ENCODE peak calls at places on chromosomes 7 and 10, in seven cellular contexts. Y, M, Q, Z, I, B and A are unnamed samples.

GRCh38 chr7:102320601-102321350 is 34.1 kb downstream of the SH2B2 start:
- DNase-seq in M (no peak), Q (no peak), Z (no peak), B (no peak), Y (no peak), I (no peak), A (no peak)

GRCh38 chr10:124493191-124493936 is 31.7 kb downstream of the LHPP start:
- DNase-seq in Y (no peak), B (no peak), Q (no peak), I (no peak), Z (no peak), M (no peak), A (no peak)

GRCh38 chr7:94700926-94701554 is 45.1 kb upstream of the SGCE start:
- DNase-seq in B (no peak), Q (no peak), Y (no peak), M (no peak), I (no peak), Z (no peak), A (no peak)

GRCh38 chr7:44772440-44772839 is 23.8 kb downstream of the ZMIZ2 start:
- DNase-seq in M (no peak), I (no peak), Y (no peak), Q (no peak), Z (no peak), B (no peak), A (no peak)

GRCh38 chr7:18521236-18521589 is 25.7 kb downstream of the HDAC9 start:
- DNase-seq in M (no peak), Z (no peak), Q (no peak), B (no peak), I (no peak), Y (no peak), A (no peak)

GRCh38 chr10:607545-608196 is 81.8 kb downstream of the DIP2C start:
- DNase-seq in Z (no peak), M (no peak), B (peak), Q (no peak), I (no peak), Y (no peak), A (no peak)

GRCh38 chr7:114229251-114229650 is 185.4 kb upstream of the FOXP2 start:
- DNase-seq in Y (no peak), I (no peak), Q (no peak), B (no peak), Z (no peak), M (no peak), A (no peak)

GRCh38 chr10:72243822-72244437 is 27.9 kb upstream of the ASCC1 start:
- DNase-seq in M (peak), Y (peak), B (peak), Q (peak), I (peak), Z (peak), A (peak)

GRCh38 chr10:57094965-57095364 is 733.9 kb upstream of the ZWINT start:
- DNase-seq in Q (no peak), Y (no peak), Z (no peak), M (no peak), I (no peak), B (no peak), A (no peak)

GRCh38 chr10:89516149-89516832 is 19.1 kb downstream of the SLC16A12 start:
- DNase-seq in Z (no peak), Q (peak), I (no peak), B (peak), M (peak), Y (no peak), A (peak)

GRCh38 chr10:116690356-116691078 is 51.8 kb downstream of the HSPA12A start:
- DNase-seq in Z (no peak), Y (no peak), I (no peak), B (peak), Q (peak), M (no peak), A (peak)

GRCh38 chr7:92782236-92782635 is 54.1 kb downstream of the CDK6 start:
- DNase-seq in Q (no peak), Y (no peak), I (no peak), B (no peak), M (no peak), Z (no peak), A (no peak)

GRCh38 chr7:92784935-92785334 is 51.4 kb downstream of the CDK6 start:
- DNase-seq in Z (no peak), Q (no peak), M (no peak), I (no peak), B (no peak), Y (no peak), A (no peak)

GRCh38 chr7:92781117-92781720 is 55.2 kb downstream of the CDK6 start:
- DNase-seq in B (no peak), Z (no peak), Y (no peak), I (no peak), Q (peak), M (no peak), A (peak)

GRCh38 chr7:92783260-92783911 is 53.0 kb downstream of the CDK6 start:
- DNase-seq in Y (no peak), Q (no peak), M (no peak), Z (no peak), B (no peak), I (no peak), A (no peak)

DNA sequence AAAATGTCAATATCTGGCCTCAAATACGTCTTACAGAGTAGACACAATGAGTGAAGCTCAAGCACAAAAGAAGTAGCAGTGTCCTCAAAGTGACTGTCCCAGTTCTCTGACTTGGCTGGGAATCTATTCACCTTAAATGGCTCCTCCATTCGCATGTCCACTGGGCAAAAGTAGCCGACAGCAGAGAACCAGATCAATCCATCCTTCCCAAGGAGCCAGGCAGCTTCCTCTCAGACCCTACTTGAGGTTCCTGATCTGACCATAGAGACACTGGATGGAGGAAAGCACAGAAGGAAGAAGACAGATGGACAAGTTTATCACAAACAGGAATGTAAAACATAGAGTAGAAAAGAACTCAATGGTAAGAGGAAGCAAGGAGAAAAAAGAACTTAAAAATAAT is 53.5 kb downstream of the CDK6 start:
- DNase-seq in Z (no peak), I (no peak), Y (no peak), Q (no peak), M (no peak), B (no peak), A (no peak)
- TF ChIP-seq POLR2A in Z (no peak), I (no peak), Y (no peak), Q (no peak), M (no peak), B (no peak), A (no peak)

GRCh38 chr10:131239926-131240325 is 71.6 kb downstream of the TCERG1L start:
- DNase-seq in Y (no peak), Z (no peak), M (no peak), Q (no peak), B (no peak), I (no peak), A (no peak)

GRCh38 chr10:131238669-131239280 is 72.7 kb downstream of the TCERG1L start:
- DNase-seq in Q (no peak), M (no peak), Y (no peak), Z (no peak), I (no peak), B (no peak), A (no peak)

GRCh38 chr10:131242007-131242406 is 69.5 kb downstream of the TCERG1L start:
- DNase-seq in B (no peak), Z (no peak), M (no peak), Y (peak), Q (no peak), I (no peak), A (no peak)

GRCh38 chr10:131243076-131243475 is 68.4 kb downstream of the TCERG1L start:
- DNase-seq in B (no peak), Z (no peak), Y (no peak), Q (no peak), M (no peak), I (no peak), A (no peak)

GRCh38 chr10:131240691-131241090 is 70.8 kb downstream of the TCERG1L start:
- DNase-seq in Q (no peak), Y (no peak), B (no peak), Z (no peak), I (no peak), M (no peak), A (no peak)
- TF ChIP-seq CTCF in Q (no peak), Y (no peak), B (no peak), Z (no peak), I (no peak), M (no peak), A (no peak)

DNA sequence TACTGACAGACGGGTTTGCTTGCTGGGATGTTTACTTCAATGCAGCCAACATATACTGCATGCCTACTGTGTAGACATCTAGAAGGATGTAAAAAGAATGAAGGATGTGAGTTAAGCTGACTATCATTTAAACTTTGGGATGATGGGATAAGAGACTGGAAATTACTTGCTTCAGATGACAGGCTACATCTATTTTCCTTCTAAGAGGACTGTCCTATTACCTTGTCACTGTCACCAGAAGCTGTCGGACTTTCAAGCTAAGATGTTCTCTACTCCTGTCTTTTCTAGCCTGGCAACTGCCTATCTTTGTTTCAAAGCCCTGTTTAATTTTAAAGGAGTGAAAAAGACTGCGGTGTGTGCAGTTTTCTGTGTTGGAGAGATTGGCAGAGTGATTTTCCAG is 243.8 kb downstream of the CDK14 start:
- DNase-seq in M (no peak), I (no peak), Y (no peak), Z (no peak), B (no peak), Q (no peak), A (no peak)
- H3K4me3 ChIP-seq in M (no peak), I (no peak), Y (no peak), Z (no peak), B (no peak), Q (no peak), A (no peak)

GRCh38 chr7:131454538-131454937 is 101.9 kb downstream of the PODXL start:
- DNase-seq in Z (no peak), Y (no peak), I (no peak), M (no peak), Q (no peak), B (no peak), A (no peak)
- TF ChIP-seq POLR2A in Z (no peak), Y (no peak), I (no peak), M (no peak), Q (no peak), B (no peak), A (no peak)

GRCh38 chr10:46787321-46787615 is 124.0 kb upstream of the PTPN20 start:
- DNase-seq in B (no peak), I (peak), M (no peak), Q (no peak), Z (peak), Y (peak), A (no peak)
- TF ChIP-seq CTCF in B (no peak), I (no peak), M (no peak), Q (no peak), Z (no peak), Y (peak), A (no peak)

GRCh38 chr10:100979821-100980272 is 7.5 kb downstream of the MRPL43 start:
- DNase-seq in Q (no peak), M (no peak), Y (no peak), I (no peak), Z (no peak), B (peak), A (peak)

GRCh38 chr10:100978896-100979185 is 8.5 kb downstream of the MRPL43 start:
- DNase-seq in M (no peak), Z (no peak), I (no peak), B (peak), Q (no peak), Y (no peak), A (no peak)

GRCh38 chr10:100977436-100977835 is 8.1 kb downstream of the SEMA4G start:
- DNase-seq in Q (no peak), Z (no peak), I (no peak), B (peak), Y (no peak), M (no peak), A (no peak)

GRCh38 chr10:100978121-100978895 is 9.0 kb downstream of the MRPL43 start:
- DNase-seq in Z (no peak), M (no peak), I (no peak), B (peak), Q (no peak), Y (no peak), A (peak)

DNA sequence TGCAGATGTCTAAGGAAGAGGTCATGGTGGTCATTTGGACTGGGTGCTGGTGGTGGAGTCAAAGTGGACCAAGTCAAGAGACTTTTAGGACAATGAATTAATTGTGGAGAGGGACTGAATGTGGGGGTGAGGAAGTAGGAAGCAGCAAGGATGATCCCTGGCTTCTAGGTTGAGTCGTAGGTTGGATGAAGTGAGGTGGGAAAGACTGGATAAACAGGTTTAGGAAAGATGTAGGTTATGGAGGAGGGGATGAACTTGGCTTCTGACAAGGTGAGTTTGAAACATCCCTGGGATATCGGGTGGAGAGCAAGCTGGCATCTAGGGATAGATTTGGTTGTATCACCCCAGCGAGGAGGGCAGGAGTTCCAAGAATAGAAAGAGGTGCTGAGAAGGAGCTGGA is 7.6 kb downstream of the SEMA4G start:
- DNase-seq in B (no peak), M (no peak), I (no peak), Z (no peak), Q (no peak), Y (no peak), A (no peak)
- H3K4me3 ChIP-seq in B (no peak), M (no peak), I (no peak), Z (no peak), Q (no peak), Y (no peak), A (no peak)

GRCh38 chr10:131649609-131650008 is 251.2 kb upstream of the PPP2R2D start:
- DNase-seq in I (no peak), B (no peak), M (no peak), Z (no peak), Q (no peak), Y (no peak), A (no peak)
- TF ChIP-seq POLR2A in I (no peak), B (no peak), M (no peak), Z (no peak), Q (no peak), Y (no peak), A (no peak)

GRCh38 chr7:7181519-7182155 is 707 bp upstream of the C1GALT1 start:
- DNase-seq in M (peak), Y (peak), I (peak), B (peak), Z (no peak), Q (peak), A (peak)
- TF ChIP-seq CTCF in M (no peak), Y (peak), I (no peak), B (no peak), Z (no peak), Q (no peak), A (no peak)

GRCh38 chr10:71038234-71038633 is 149.9 kb upstream of the PCBD1 start:
- DNase-seq in I (no peak), Z (no peak), Y (no peak), Q (no peak), M (no peak), B (peak), A (no peak)

GRCh38 chr10:71036586-71036985 is 148.2 kb upstream of the PCBD1 start:
- DNase-seq in B (peak), I (no peak), Q (no peak), Y (no peak), M (no peak), Z (no peak), A (no peak)

GRCh38 chr10:71038921-71039320 is 150.6 kb upstream of the PCBD1 start:
- DNase-seq in M (no peak), I (no peak), B (no peak), Q (no peak), Z (no peak), Y (no peak), A (no peak)

GRCh38 chr10:71035511-71036278 is 147.3 kb upstream of the PCBD1 start:
- DNase-seq in B (peak), I (no peak), Q (no peak), M (no peak), Z (no peak), Y (no peak), A (no peak)

GRCh38 chr10:71036279-71036535 is 147.8 kb upstream of the PCBD1 start:
- DNase-seq in Z (no peak), B (no peak), Q (no peak), I (no peak), M (no peak), Y (no peak), A (no peak)
- H3K4me3 ChIP-seq in Z (no peak), B (no peak), Q (no peak), I (no peak), M (no peak), Y (no peak), A (no peak)